ENCODE peak calls at places on chromosomes 4 and X, in ten cellular contexts. M is nephron progenitor cell; G is ascending aorta; S is endothelial cell; A is substantia nigra; D is stimulated activated CD4-positive, alpha-beta T cell treated with anti-CD3 and anti-CD28 coated beads, TNF-alpha, amount 100 ng/mL, for 1 hour; N is activated T-cell treated with anti-CD3 and anti-CD28 coated beads, Interleukin-2, amount 50 U/mL, for 4 hours; R is mesendoderm; J is NCI-H1694 treated with DMSO at 0.1 percent for 48 hours; H is NCI-H187. X is an unnamed sample.

GRCh38 chr4:53346920-53347852 is 18.7 kb downstream of the SCFD2 start:
- DNase-seq in M (no peak), G (no peak), S (no peak), A (no peak), D (no peak), N (no peak), R (no peak), J (no peak), H (no peak), X (no peak)

GRCh38 chr4:186684889-186685309 is 38.8 kb downstream of the FAT1 start:
- DNase-seq in M (no peak), G (no peak), S (no peak), A (no peak), D (no peak), N (no peak), R (peak), J (no peak), H (no peak), X (no peak)

GRCh38 chr4:55439023-55439422 is 43.3 kb downstream of the TMEM165 start:
- DNase-seq in M (no peak), G (no peak), S (no peak), A (no peak), D (no peak), N (no peak), R (no peak), J (no peak), H (no peak), X (no peak)

GRCh38 chr4:41358626-41359025 is 101.9 kb downstream of the UCHL1 start:
- DNase-seq in M (no peak), G (no peak), S (no peak), A (no peak), D (no peak), N (no peak), R (no peak), J (no peak), H (peak), X (no peak)

GRCh38 chr4:147733614-147734344 is 1.9 kb downstream of the ARHGAP10 start:
- DNase-seq in M (no peak), G (no peak), S (no peak), A (no peak), D (no peak), N (no peak), R (peak), J (no peak), H (no peak), X (no peak)

GRCh38 chr4:3520796-3521600 is 11.2 kb downstream of the LRPAP1 start:
- DNase-seq in M (no peak), G (peak), S (no peak), A (no peak), D (no peak), N (no peak), R (no peak), J (no peak), H (no peak), X (no peak)

GRCh38 chrX:10054396-10054795 is 87.2 kb downstream of the CLDN34 start:
- DNase-seq in M (no peak), G (no peak), S (no peak), A (no peak), D (no peak), N (no peak), R (no peak), J (no peak), H (no peak), X (no peak)

GRCh38 chr4:145352438-145353145 is 129.1 kb upstream of the SMAD1 start:
- DNase-seq in M (no peak), G (no peak), S (no peak), A (peak), D (no peak), N (no peak), R (no peak), J (no peak), H (no peak), X (no peak)

GRCh38 chrX:47863187-47863586 is 26.5 kb downstream of the ZNF81 start:
- DNase-seq in M (no peak), G (no peak), S (no peak), A (no peak), D (no peak), N (no peak), R (no peak), J (no peak), H (no peak), X (no peak)

GRCh38 chr4:152668338-152668964 is 11.3 kb downstream of the TMEM154 start:
- DNase-seq in M (no peak), G (no peak), S (no peak), A (no peak), D (no peak), N (no peak), R (no peak), J (no peak), H (no peak), X (no peak)

GRCh38 chrX:18422325-18422724 is 3.1 kb upstream of the CDKL5 start:
- DNase-seq in M (no peak), G (no peak), S (no peak), A (no peak), D (no peak), N (no peak), R (no peak), J (no peak), H (no peak), X (peak)

GRCh38 chr4:105967058-105967658 is 71.9 kb downstream of the NPNT start:
- DNase-seq in M (no peak), G (no peak), S (no peak), A (no peak), D (no peak), N (no peak), R (no peak), J (no peak), H (no peak), X (no peak)

GRCh38 chr4:102246416-102246815 is 98.9 kb downstream of the SLC39A8 start:
- DNase-seq in M (no peak), G (no peak), S (no peak), A (no peak), D (no peak), N (no peak), R (no peak), J (no peak), H (no peak), X (no peak)

GRCh38 chrX:96763608-96764007 is 79.0 kb downstream of the DIAPH2 start:
- DNase-seq in M (no peak), G (no peak), S (no peak), A (no peak), D (no peak), N (no peak), R (peak), J (no peak), H (no peak), X (no peak)

GRCh38 chrX:18725316-18725943 is 18.0 kb downstream of the PPEF1 start:
- DNase-seq in M (no peak), G (no peak), S (peak), A (no peak), D (no peak), N (no peak), R (peak), J (no peak), H (no peak), X (no peak)

GRCh38 chrX:103742339-103742738 is 31.6 kb downstream of the TMEM31 start:
- DNase-seq in M (no peak), G (no peak), S (no peak), A (no peak), D (no peak), N (no peak), R (no peak), J (no peak), H (no peak), X (no peak)

GRCh38 chrX:154349359-154349935 is 25.0 kb downstream of the FLNA start:
- DNase-seq in M (no peak), G (no peak), S (no peak), A (no peak), D (no peak), N (no peak), R (no peak), J (no peak), H (no peak), X (no peak)

GRCh38 chr4:89174784-89175183 is 63.5 kb downstream of the TIGD2 start:
- DNase-seq in M (no peak), G (no peak), S (no peak), A (no peak), D (no peak), N (no peak), R (no peak), J (no peak), H (no peak), X (no peak)

GRCh38 chrX:154738013-154738738 is 12.7 kb downstream of the GAB3 start:
- DNase-seq in M (no peak), G (no peak), S (no peak), A (no peak), D (no peak), N (peak), R (no peak), J (no peak), H (no peak), X (no peak)

GRCh38 chr4:152485726-152486276 is 50.1 kb downstream of the FBXW7 start:
- DNase-seq in M (no peak), G (no peak), S (no peak), A (no peak), D (no peak), N (no peak), R (no peak), J (no peak), H (no peak), X (peak)

GRCh38 chrX:112058766-112059165 is 23.8 kb downstream of the TRPC5 start:
- DNase-seq in M (no peak), G (no peak), S (no peak), A (no peak), D (no peak), N (no peak), R (no peak), J (no peak), H (no peak), X (no peak)

GRCh38 chrX:130216312-130216711 is 44.5 kb downstream of the RAB33A start:
- DNase-seq in M (no peak), G (no peak), S (no peak), A (no peak), D (no peak), N (no peak), R (no peak), J (no peak), H (no peak), X (no peak)

GRCh38 chrX:96611619-96612362 is 72.9 kb upstream of the DIAPH2 start:
- DNase-seq in M (no peak), G (no peak), S (no peak), A (no peak), D (no peak), N (no peak), R (peak), J (no peak), H (no peak), X (no peak)

GRCh38 chr4:24770111-24770584 is 25.2 kb upstream of the SOD3 start:
- DNase-seq in M (no peak), G (no peak), S (no peak), A (no peak), D (no peak), N (no peak), R (peak), J (no peak), H (no peak), X (peak)

GRCh38 chrX:10102046-10102704 is 54.6 kb upstream of the CLCN4 start:
- DNase-seq in M (no peak), G (no peak), S (no peak), A (no peak), D (no peak), N (no peak), R (no peak), J (no peak), H (no peak), X (no peak)

GRCh38 chr4:144712775-144713174 is 66.8 kb downstream of the HHIP start:
- DNase-seq in M (no peak), G (no peak), S (no peak), A (no peak), D (no peak), N (no peak), R (no peak), J (no peak), H (no peak), X (no peak)

GRCh38 chrX:151538190-151539122 is 25.0 kb upstream of the PASD1 start:
- DNase-seq in M (no peak), G (no peak), S (no peak), A (no peak), D (no peak), N (no peak), R (no peak), J (no peak), H (no peak), X (no peak)

GRCh38 chrX:116607766-116608165 is 145.0 kb upstream of the CT83 start:
- DNase-seq in M (no peak), G (no peak), S (no peak), A (no peak), D (no peak), N (no peak), R (no peak), J (no peak), H (no peak), X (no peak)

GRCh38 chr4:148515248-148515647 is 73.0 kb upstream of the NR3C2 start:
- DNase-seq in M (no peak), G (no peak), S (no peak), A (no peak), D (no peak), N (no peak), R (peak), J (no peak), H (no peak), X (peak)

GRCh38 chr4:89482926-89483595 is 175.5 kb upstream of the GPRIN3 start:
- DNase-seq in M (no peak), G (no peak), S (no peak), A (no peak), D (no peak), N (no peak), R (no peak), J (no peak), H (no peak), X (no peak)

GRCh38 chr4:126269106-126269505 is 954.4 kb downstream of the FAT4 start:
- DNase-seq in M (no peak), G (no peak), S (no peak), A (no peak), D (no peak), N (no peak), R (peak), J (no peak), H (no peak), X (no peak)

X was measured in HS-27A.